ENCODE peak calls at places on chromosomes 7 and 10, in five cellular contexts. A, C, P, K and X are unnamed samples.

GRCh38 chr10:70518695-70519094 is 40.1 kb downstream of the PALD1 start:
- DNase-seq in A (no peak), C (no peak), P (no peak), K (no peak), X (no peak)

GRCh38 chr7:20440472-20441105 is 109.9 kb downstream of the ITGB8 start:
- DNase-seq in A (no peak), C (peak; percentile 19), P (peak; percentile 37), K (no peak), X (peak; percentile 26)

GRCh38 chr10:103587073-103587472 is 93.6 kb downstream of the NEURL1 start:
- DNase-seq in A (no peak), C (no peak), P (no peak), K (no peak), X (no peak)

GRCh38 chr10:104641150-104642000 is at the start of gene SORCS3:
- DNase-seq in A (no peak), C (no peak), P (no peak), K (no peak), X (no peak)

GRCh38 chr7:141220263-141220662 is 146.4 kb downstream of the TMEM178B start:
- DNase-seq in A (no peak), C (peak; percentile 27), P (no peak), K (no peak), X (no peak)

GRCh38 chr10:122019414-122019975 is 30.5 kb downstream of the TACC2 start:
- DNase-seq in A (peak; percentile 81), C (no peak), P (no peak), K (no peak), X (no peak)

GRCh38 chr7:101436857-101437576 is 74.3 kb downstream of the COL26A1 start:
- DNase-seq in A (no peak), C (no peak), P (no peak), K (no peak), X (peak; percentile 69)

GRCh38 chr7:27168265-27168947 is 3.1 kb upstream of the HOXA9 start:
- DNase-seq in A (peak; percentile 42), C (no peak), P (no peak), K (no peak), X (peak; percentile 19)

GRCh38 chr10:69287181-69287580 is 8.9 kb downstream of the HK1 start:
- DNase-seq in A (no peak), C (no peak), P (no peak), K (no peak), X (no peak)

GRCh38 chr7:129205987-129206785 is 17.8 kb downstream of the SMO start:
- DNase-seq in A (no peak), C (no peak), P (no peak), K (no peak), X (no peak)

GRCh38 chr7:129202058-129202777 is 13.8 kb downstream of the SMO start:
- DNase-seq in A (no peak), C (no peak), P (no peak), K (no peak), X (no peak)

GRCh38 chr7:129208667-129209066 is 16.2 kb upstream of the AHCYL2 start:
- DNase-seq in A (no peak), C (no peak), P (no peak), K (no peak), X (no peak)

GRCh38 chr7:129203050-129203741 is 14.8 kb downstream of the SMO start:
- DNase-seq in A (no peak), C (no peak), P (no peak), K (no peak), X (no peak)

DNA sequence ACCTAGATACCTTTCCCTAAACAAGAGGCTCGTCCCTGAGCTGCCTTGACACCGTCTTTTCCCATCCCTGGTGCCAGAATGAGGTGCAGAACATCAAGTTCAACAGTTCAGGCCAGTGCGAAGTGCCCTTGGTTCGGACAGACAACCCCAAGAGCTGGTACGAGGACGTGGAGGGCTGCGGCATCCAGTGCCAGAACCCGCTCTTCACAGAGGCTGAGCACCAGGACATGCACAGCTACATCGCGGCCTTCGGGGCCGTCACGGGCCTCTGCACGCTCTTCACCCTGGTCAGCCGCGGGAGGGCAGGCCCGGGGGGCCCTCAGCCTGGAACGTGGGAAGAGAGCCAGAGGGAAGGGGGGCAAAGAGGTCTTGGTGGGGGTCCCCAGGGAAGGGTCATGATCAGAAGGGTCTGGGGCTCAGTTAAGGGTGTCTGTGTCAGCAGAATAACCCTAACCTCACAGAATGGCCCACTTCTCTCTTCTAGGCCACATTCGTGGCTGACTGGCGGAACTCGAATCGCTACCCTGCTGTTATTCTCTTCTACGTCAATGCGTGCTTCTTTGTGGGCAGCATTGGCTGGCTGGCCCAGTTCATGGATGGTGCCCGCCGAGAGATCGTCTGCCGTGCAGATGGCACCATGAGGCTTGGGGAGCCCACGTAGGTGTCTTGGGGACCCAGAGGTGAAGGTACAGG is 16.8 kb downstream of the SMO start:
- DNase-seq in A (no peak), C (no peak), P (no peak), K (no peak), X (no peak)
- TF ChIP-seq CTCF in A (no peak), C (no peak), P (no peak), K (no peak), X (no peak)

GRCh38 chr10:29377333-29377961 is 88.6 kb downstream of the LYZL1 start:
- DNase-seq in A (no peak), C (peak; percentile 54), P (no peak), K (no peak), X (no peak)
- TF ChIP-seq CTCF in A (peak; percentile 76), C (peak; percentile 55), P (peak; percentile 71), K (peak; percentile 83), X (peak; percentile 81)

DNA sequence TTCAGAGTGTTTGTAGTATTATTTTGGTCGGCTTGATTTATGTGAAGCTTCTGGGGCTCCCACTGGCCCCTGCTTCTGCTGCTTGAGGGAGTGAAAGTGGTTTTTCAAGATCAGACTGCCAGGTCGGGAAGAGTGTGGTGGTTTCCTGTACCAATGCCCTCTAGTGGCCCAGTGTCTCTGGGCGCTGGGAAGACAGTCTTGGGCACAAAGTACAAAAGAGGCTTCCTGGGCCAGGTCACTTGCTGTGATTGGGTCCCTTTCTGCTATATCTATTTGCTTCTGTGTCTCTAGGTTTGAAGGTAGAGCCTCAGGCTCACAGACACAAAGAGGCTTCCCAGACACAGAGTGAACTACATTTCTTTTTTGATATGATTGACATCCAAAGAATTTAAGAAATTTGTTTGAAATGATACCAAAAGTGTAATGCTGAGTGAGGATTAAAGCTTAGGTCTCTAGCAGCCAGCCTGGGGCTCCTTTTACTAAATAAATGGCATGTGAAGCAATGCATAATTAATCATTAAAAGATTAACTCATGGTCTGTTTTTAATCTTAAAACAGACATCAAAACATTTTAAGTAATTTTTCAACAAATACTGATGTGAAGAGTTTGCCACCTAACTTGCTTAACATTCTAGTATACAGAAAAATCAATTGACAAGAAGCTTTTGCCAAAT is 36.3 kb downstream of the ABCB1 start:
- DNase-seq in A (no peak), C (peak; percentile 25), P (no peak), K (no peak), X (peak; percentile 42)
- TF ChIP-seq CTCF in A (peak; percentile 40), C (peak; percentile 41), P (peak; percentile 20), K (peak; percentile 31), X (peak; percentile 30)

GRCh38 chr10:113222207-113222606 is 272.2 kb downstream of the TCF7L2 start:
- DNase-seq in A (no peak), C (no peak), P (no peak), K (no peak), X (no peak)

GRCh38 chr10:113225903-113226302 is 275.9 kb downstream of the TCF7L2 start:
- DNase-seq in A (no peak), C (no peak), P (no peak), K (no peak), X (no peak)

GRCh38 chr10:113219446-113219845 is 269.4 kb downstream of the TCF7L2 start:
- DNase-seq in A (no peak), C (no peak), P (no peak), K (no peak), X (no peak)

GRCh38 chr10:113225364-113225763 is 275.3 kb downstream of the TCF7L2 start:
- DNase-seq in A (no peak), C (no peak), P (no peak), K (no peak), X (no peak)

GRCh38 chr10:113221756-113222168 is 271.7 kb downstream of the TCF7L2 start:
- DNase-seq in A (no peak), C (no peak), P (no peak), K (no peak), X (no peak)
- TF ChIP-seq CTCF in A (no peak), C (no peak), P (no peak), K (no peak), X (no peak)

DNA sequence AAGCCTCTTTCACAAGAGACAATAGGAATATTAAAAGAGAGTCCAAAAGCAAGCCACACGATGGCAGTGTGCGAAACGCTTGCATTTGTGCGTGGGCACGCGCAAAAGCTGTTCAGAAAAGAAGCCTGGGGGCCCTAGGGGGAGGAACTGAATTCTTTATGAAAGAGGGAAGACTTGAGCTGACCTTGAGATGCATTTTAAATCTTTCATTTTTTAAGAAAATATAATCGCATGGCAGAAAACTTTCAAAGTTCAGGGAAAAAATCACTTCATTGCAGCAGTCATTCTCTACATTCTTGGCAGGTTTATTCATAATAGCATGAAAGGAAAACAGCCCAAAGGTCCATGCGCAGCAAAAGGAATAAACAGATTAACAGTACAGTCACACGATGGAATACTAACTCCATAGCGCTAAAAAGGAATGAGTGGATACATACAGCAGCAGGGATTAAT is 206.5 kb upstream of the PRKCQ start:
- DNase-seq in A (no peak), C (no peak), P (no peak), K (no peak), X (peak; percentile 20)
- TF ChIP-seq CTCF in A (peak; percentile 10), C (no peak), P (peak; percentile 31), K (peak; percentile 71), X (no peak)

GRCh38 chr7:3722396-3722846 is 421.4 kb downstream of the SDK1 start:
- DNase-seq in A (no peak), C (no peak), P (no peak), K (no peak), X (no peak)
- TF ChIP-seq CTCF in A (no peak), C (no peak), P (peak; percentile 7), K (peak; percentile 32), X (no peak)

DNA sequence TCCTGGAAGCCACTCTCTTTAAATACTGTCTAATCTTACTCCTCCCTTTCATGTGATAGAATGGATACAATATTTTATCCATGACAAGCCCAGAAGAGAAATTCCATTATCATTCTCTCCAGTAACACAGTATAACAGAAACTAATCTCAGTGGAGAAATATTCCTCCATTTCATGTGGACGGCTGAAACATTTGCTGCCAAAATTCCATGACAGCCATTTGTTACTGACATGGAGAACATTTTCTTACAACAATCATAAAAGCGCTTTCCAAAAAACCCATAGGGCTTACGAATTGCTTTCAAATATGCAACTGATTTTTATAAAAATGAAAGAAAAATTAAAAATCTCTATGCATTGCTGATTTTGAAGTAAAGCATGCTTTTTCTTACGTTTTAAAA is 392.8 kb upstream of the KLF6 start:
- DNase-seq in A (no peak), C (no peak), P (no peak), K (no peak), X (no peak)
- TF ChIP-seq CTCF in A (no peak), C (no peak), P (no peak), K (no peak), X (no peak)